ENCODE peak calls at places on chromosomes 2 and 18, in nine cellular contexts. L is stomach, D is breast epithelium, R is suprapubic skin, W is transverse colon, Q is K562, K is GM23338, N is HCT116, V is Panc1. G is an unnamed sample.

GRCh38 chr2:127097471-127097765 is 9.5 kb downstream of the BIN1 start:
- DNase-seq in L (no peak), D (no peak), R (no peak), W (no peak), Q (no peak), K (no peak), N (no peak), V (no peak), G (no peak)

GRCh38 chr2:102051659-102052366 is 60.1 kb downstream of the IL1R2 start:
- DNase-seq in L (no peak), D (no peak), R (no peak), W (no peak), Q (no peak), K (no peak), N (no peak), V (no peak), G (no peak)

GRCh38 chr2:20838016-20838415 is 15.1 kb upstream of the LDAH start:
- DNase-seq in L (no peak), D (no peak), R (no peak), W (no peak), Q (no peak), K (no peak), N (no peak), V (no peak), G (no peak)

GRCh38 chr2:194769030-194769429 is 888.0 kb upstream of the SLC39A10 start:
- DNase-seq in L (no peak), D (no peak), R (no peak), W (no peak), Q (no peak), K (no peak), N (no peak), V (no peak), G (no peak)

GRCh38 chr2:45649855-45650806 is 1.3 kb upstream of the PRKCE start:
- DNase-seq in L (peak; percentile 82), D (peak; percentile 61), R (peak; percentile 85), W (peak; percentile 83), Q (peak; percentile 46), K (peak; percentile 60), N (no peak), V (no peak), G (peak; percentile 68)

GRCh38 chr2:71880846-71881610 is 266.6 kb downstream of the CYP26B1 start:
- DNase-seq in L (no peak), D (no peak), R (peak; percentile 80), W (peak; percentile 19), Q (peak; percentile 69), K (no peak), N (peak; percentile 53), V (no peak), G (peak; percentile 70)

GRCh38 chr2:20423847-20424246 is 23.0 kb upstream of the RHOB start:
- DNase-seq in L (no peak), D (no peak), R (peak; percentile 50), W (peak; percentile 7), Q (no peak), K (no peak), N (no peak), V (no peak), G (no peak)

GRCh38 chr2:229003256-229003655 is 267.8 kb downstream of the PID1 start:
- DNase-seq in L (no peak), D (no peak), R (no peak), W (no peak), Q (no peak), K (no peak), N (no peak), V (no peak), G (no peak)

GRCh38 chr2:38097611-38098350 is 21.8 kb upstream of the CYP1B1 start:
- DNase-seq in L (no peak), D (no peak), R (no peak), W (no peak), Q (no peak), K (no peak), N (no peak), V (no peak), G (no peak)

GRCh38 chr2:95053543-95053942 is 28.0 kb downstream of the MAL start:
- DNase-seq in L (no peak), D (no peak), R (no peak), W (no peak), Q (peak; percentile 33), K (peak; percentile 83), N (no peak), V (no peak), G (no peak)

GRCh38 chr2:37858725-37859267 is 66.3 kb upstream of the RMDN2 start:
- DNase-seq in L (no peak), D (no peak), R (no peak), W (no peak), Q (no peak), K (no peak), N (no peak), V (no peak), G (no peak)

GRCh38 chr2:210363261-210363660 is 48.3 kb upstream of the MYL1 start:
- DNase-seq in L (no peak), D (no peak), R (no peak), W (no peak), Q (no peak), K (peak; percentile 59), N (no peak), V (no peak), G (no peak)

GRCh38 chr2:59167514-59167913 is 926.4 kb upstream of the FANCL start:
- DNase-seq in L (no peak), D (no peak), R (no peak), W (no peak), Q (no peak), K (peak; percentile 13), N (no peak), V (no peak), G (no peak)

GRCh38 chr2:66814916-66815315 is 380.0 kb downstream of the MEIS1 start:
- DNase-seq in L (no peak), D (no peak), R (no peak), W (no peak), Q (no peak), K (no peak), N (no peak), V (no peak), G (no peak)

GRCh38 chr2:222753251-222753824 is 81.9 kb downstream of the MOGAT1 start:
- DNase-seq in L (no peak), D (no peak), R (no peak), W (no peak), Q (peak; percentile 15), K (no peak), N (no peak), V (no peak), G (no peak)

GRCh38 chr2:18232731-18233438 is 327.6 kb downstream of the RDH14 start:
- DNase-seq in L (no peak), D (no peak), R (no peak), W (no peak), Q (no peak), K (no peak), N (no peak), V (no peak), G (no peak)

GRCh38 chr2:105301646-105302045 is 27.9 kb downstream of the TGFBRAP1 start:
- DNase-seq in L (no peak), D (no peak), R (no peak), W (no peak), Q (no peak), K (no peak), N (no peak), V (no peak), G (no peak)

GRCh38 chr2:118848381-118849225 is 1.2 kb upstream of the EN1 start:
- DNase-seq in L (no peak), D (no peak), R (peak; percentile 68), W (no peak), Q (no peak), K (peak; percentile 74), N (no peak), V (no peak), G (no peak)

DNA sequence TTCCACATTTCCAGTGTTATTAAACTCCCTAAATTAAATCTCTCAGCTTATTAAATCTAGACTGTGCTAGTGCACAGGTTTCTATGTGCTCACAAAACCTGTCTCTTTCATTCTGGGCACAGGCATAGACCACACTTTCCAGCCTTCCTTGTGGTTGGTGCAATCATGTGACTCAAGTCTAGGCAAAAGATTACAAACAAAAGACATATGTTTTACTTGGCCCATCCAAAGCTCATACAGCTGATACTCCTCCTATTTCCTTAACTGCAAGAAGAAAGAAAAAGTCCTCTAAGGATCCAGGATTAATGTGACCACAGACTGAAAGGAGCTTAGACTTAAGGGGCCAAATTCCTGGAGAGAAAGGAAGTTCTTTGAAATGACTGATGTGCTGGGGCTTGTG is 731.3 kb upstream of the RAB6C start:
- DNase-seq in L (peak; percentile 48), D (no peak), R (no peak), W (no peak), Q (no peak), K (no peak), N (no peak), V (no peak), G (no peak)
- TF ChIP-seq POLR2AphosphoS5 in L (peak; percentile 26), D (no peak), R (no peak), W (no peak), Q (no peak), K (no peak), N (no peak), V (no peak), G (no peak)

DNA sequence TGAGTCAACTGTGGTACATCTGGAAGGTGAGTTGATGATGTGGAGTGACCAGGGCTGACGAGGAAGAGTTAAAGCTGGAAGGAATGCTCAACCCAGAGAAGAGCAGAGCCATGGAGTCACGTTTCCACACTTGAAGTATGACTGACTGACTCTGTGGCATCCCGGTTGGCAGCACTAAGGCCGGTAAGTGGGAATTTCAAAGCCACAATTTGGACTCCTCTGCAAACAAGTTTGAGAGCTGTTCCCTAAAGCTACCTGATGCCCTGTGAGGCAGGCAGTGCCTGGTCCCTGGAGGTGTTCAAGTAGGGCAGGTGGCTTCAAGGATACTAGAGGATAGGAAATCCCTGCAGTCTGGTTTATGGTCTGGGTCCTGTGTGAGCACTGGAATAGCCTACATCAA is 69.3 kb upstream of the ITGB6 start:
- DNase-seq in L (no peak), D (no peak), R (no peak), W (no peak), Q (no peak), K (no peak), N (no peak), V (no peak), G (no peak)
- H3K4me1 ChIP-seq in L (peaks cover 24% of the 10 kb centered on the region), D (no peaks in the 10 kb centered on the region), R (peaks cover 25% of the 10 kb centered on the region), W (no peaks in the 10 kb centered on the region), Q (peaks cover 11% of the 10 kb centered on the region), K (peaks cover 23% of the 10 kb centered on the region), N (peaks cover 3% of the 10 kb centered on the region), V (peaks cover 20% of the 10 kb centered on the region), G (peaks cover 25% of the 10 kb centered on the region)

DNA sequence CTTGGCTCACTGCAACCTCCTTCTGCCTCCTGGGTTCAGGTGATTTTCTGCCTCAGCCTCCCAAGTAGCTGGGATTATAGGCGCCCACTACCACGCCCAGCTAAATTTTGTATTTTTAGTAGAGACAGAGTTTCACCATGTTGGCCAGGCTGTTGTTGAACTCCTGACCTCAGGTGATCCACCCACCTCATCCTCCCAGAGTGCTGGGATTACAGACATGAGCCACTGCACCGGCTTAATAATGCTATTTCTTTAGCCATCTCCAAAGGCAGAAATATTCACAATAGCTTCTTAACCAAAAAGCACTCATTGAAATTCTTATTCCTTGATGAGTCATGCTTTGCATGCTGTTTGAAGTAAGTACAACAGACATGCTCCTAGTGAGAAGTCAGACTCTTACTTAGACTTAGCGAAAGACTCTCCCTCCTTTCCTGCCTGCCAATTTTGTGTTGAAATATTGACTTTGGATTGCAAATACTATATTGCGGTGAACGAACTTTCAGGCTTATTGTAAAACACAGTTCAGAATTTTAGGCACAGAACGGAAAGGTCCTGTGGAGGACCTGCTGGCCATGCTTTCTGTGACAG is 4.4 kb downstream of the ACTR3 start:
- DNase-seq in L (no peak), D (no peak), R (no peak), W (no peak), Q (peak; percentile 48), K (peak; percentile 15), N (peak; percentile 29), V (no peak), G (peak; percentile 48)
- TF ChIP-seq POLR2AphosphoS5 in L (peak; percentile 58), D (no peak), R (no peak), W (peak; percentile 14), Q (no peak), K (no peak), N (no peak), V (no peak), G (no peak)

GRCh38 chr18:21054252-21054821 is 57.3 kb downstream of the ROCK1 start:
- DNase-seq in L (no peak), D (no peak), R (no peak), W (no peak), Q (no peak), K (no peak), N (no peak), V (no peak), G (no peak)
- H3K4me1 ChIP-seq in L (peaks cover 49% of the 10 kb centered on the region), D (no peaks in the 10 kb centered on the region), R (peaks cover 27% of the 10 kb centered on the region), W (peaks cover 4% of the 10 kb centered on the region), Q (no peaks in the 10 kb centered on the region), K (no peaks in the 10 kb centered on the region), N (no peaks in the 10 kb centered on the region), V (no peaks in the 10 kb centered on the region), G (peaks cover 6% of the 10 kb centered on the region)